ENCODE peak calls at places on chromosomes 6 and 20, in six cellular contexts. J, C, H, P, R and E are unnamed samples.
A peak's percentile ranks its signal among the peaks of the same experiment; 100 is the strongest.

GRCh38 chr6:52726741-52727535 is 36.3 kb downstream of the GSTA2 start:
- DNase-seq in P (no peak), H (no peak), R (no peak), C (no peak), J (no peak), E (no peak)

GRCh38 chr6:20095436-20095835 is 116.8 kb downstream of the MBOAT1 start:
- DNase-seq in J (no peak), P (no peak), C (no peak), H (no peak), R (no peak), E (no peak)

GRCh38 chr6:135226537-135226936 is 45.4 kb downstream of the MYB start:
- DNase-seq in R (no peak), J (no peak), P (no peak), C (no peak), H (no peak), E (no peak)

GRCh38 chr6:140446241-140446640 is 1071.8 kb upstream of the CITED2 start:
- DNase-seq in J (no peak), R (no peak), H (no peak), P (no peak), C (no peak), E (no peak)

GRCh38 chr6:139927236-139927635 is 552.8 kb upstream of the CITED2 start:
- DNase-seq in J (peak; percentile 24), H (no peak), R (no peak), P (no peak), C (no peak), E (no peak)

GRCh38 chr6:140401666-140402255 is 1027.3 kb upstream of the CITED2 start:
- DNase-seq in J (no peak), H (no peak), C (no peak), P (no peak), R (no peak), E (peak; percentile 70)

GRCh38 chr6:165232277-165232654 is 77.1 kb downstream of the C6orf118 start:
- DNase-seq in J (no peak), C (no peak), H (no peak), R (no peak), P (no peak), E (no peak)

GRCh38 chr20:17622086-17622850 is 52.4 kb downstream of the DSTN start:
- DNase-seq in R (no peak), P (no peak), C (no peak), H (peak; percentile 55), J (no peak), E (no peak)

GRCh38 chr6:161548713-161549112 is 274.9 kb upstream of the AGPAT4 start:
- DNase-seq in C (no peak), P (no peak), J (no peak), R (no peak), H (no peak), E (no peak)

GRCh38 chr6:89637960-89638319 is 607 bp downstream of the LYRM2 start:
- DNase-seq in R (no peak), P (no peak), C (no peak), J (no peak), H (no peak), E (no peak)

GRCh38 chr6:166640342-166641043 is 13.4 kb upstream of the RPS6KA2 start:
- DNase-seq in J (no peak), P (no peak), C (no peak), H (peak; percentile 85), R (peak; percentile 51), E (no peak)

GRCh38 chr6:102438181-102438580 is 1044.7 kb downstream of the GRIK2 start:
- DNase-seq in P (no peak), C (no peak), R (no peak), H (no peak), J (no peak), E (no peak)

GRCh38 chr6:17872908-17873307 is 114.5 kb downstream of the KIF13A start:
- DNase-seq in H (no peak), J (no peak), C (no peak), P (no peak), R (no peak), E (no peak)

GRCh38 chr6:20436719-20437118 is 35.0 kb downstream of the E2F3 start:
- DNase-seq in H (no peak), C (no peak), J (no peak), P (no peak), R (no peak), E (no peak)

GRCh38 chr6:8492536-8493125 is 57.3 kb upstream of the SLC35B3 start:
- DNase-seq in J (no peak), C (no peak), R (no peak), P (no peak), H (no peak), E (no peak)

GRCh38 chr6:20338160-20338559 is 63.5 kb upstream of the E2F3 start:
- DNase-seq in C (no peak), R (no peak), H (no peak), P (no peak), J (no peak), E (no peak)

DNA sequence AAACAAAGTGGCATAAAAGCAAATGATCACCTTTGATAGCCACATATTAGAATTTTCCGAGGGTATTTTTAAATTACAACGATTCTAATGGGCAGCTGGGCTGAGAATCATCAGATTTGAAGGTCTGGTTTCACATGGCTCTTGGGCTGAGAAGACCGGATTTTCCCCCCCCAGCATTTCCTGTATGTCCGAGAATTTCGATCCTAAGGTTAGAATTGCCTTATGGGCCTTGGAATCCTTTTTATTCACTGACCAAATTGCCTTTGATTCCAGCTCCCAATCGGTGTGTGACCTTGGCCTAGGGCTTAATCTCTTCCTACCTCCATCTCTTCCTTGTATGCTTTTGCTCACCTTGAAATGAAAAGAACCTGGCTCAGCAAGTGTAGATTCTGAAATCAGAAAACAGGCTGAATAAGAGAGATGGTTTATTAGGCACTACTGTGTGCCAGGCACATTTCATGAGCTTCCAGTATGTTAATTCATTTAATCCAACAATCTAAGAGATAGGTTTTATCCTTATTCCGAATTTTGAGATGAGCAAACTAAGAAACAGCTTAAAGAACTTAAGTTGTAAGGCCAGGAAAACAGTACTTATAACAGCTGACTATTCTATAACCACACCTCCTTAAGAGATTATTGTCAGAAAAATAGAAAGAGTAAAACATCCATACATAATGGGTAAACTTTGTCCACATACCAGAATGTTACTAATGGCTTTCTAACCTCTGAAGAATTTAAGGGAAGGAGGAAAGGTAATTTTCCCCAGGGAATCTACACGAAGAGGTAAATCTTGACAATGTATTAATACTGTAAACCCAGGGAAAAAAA is 39.4 kb downstream of the HFE start:
- DNase-seq in P (no peak), C (no peak), H (no peak), J (no peak), R (no peak), E (no peak)
- H3K4me3 ChIP-seq in P (peak overlapping the region; percentile 91), C (peak overlapping the region; percentile 91), H (peak overlapping the region; percentile 63), J (peak overlapping the region; percentile 72), R (peak overlapping the region; percentile 65), E (no peak overlapping the region)

GRCh38 chr20:3240776-3241363 is 1.9 kb upstream of the SLC4A11 start:
- DNase-seq in C (no peak), J (no peak), H (no peak), R (no peak), P (no peak), E (no peak)
- H3K4me3 ChIP-seq in C (no peak overlapping the region), J (no peak overlapping the region), H (no peak overlapping the region), R (no peak overlapping the region), P (no peak overlapping the region), E (no peak overlapping the region)

GRCh38 chr6:110358536-110359148 is 493 bp upstream of the METTL24 start:
- DNase-seq in C (no peak), H (no peak), R (no peak), P (no peak), J (no peak), E (no peak)

GRCh38 chr6:110356778-110357177 is 1.4 kb downstream of the METTL24 start:
- DNase-seq in C (no peak), H (no peak), P (no peak), J (no peak), R (no peak), E (no peak)

GRCh38 chr6:110357696-110358535 is at the start of gene METTL24:
- DNase-seq in C (no peak), R (peak; percentile 20), P (no peak), H (no peak), J (peak; percentile 14), E (peak; percentile 11)

GRCh38 chr6:110355727-110356126 is 2.4 kb downstream of the METTL24 start:
- DNase-seq in R (no peak), P (no peak), J (no peak), H (no peak), C (no peak), E (no peak)

DNA sequence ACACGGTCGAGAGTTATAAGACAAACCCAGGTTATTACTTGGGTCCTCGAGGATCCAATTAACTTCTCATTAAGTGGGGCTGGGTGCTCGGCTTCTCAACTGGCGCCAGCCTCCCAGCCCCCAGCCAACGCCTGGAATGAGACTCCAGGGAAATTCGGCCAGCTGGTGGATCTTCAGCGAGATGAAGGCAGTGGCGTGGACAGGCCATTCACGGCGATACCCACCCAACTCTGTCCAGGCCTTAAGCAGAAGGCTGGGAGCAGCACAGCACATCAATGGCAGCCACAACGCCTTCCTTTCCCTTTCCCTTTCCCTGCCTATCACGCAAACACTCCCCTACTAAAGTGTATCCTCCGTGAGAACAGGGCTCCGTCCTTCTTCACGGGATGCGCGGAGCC is 852 bp downstream of the METTL24 start:
- DNase-seq in R (no peak), H (no peak), P (no peak), J (no peak), C (no peak), E (no peak)
- H3K4me3 ChIP-seq in R (peak overlapping the region; percentile 51), H (peak overlapping the region; percentile 52), P (peak overlapping the region; percentile 64), J (peak overlapping the region; percentile 33), C (no peak overlapping the region), E (peak overlapping the region; percentile 55)

DNA sequence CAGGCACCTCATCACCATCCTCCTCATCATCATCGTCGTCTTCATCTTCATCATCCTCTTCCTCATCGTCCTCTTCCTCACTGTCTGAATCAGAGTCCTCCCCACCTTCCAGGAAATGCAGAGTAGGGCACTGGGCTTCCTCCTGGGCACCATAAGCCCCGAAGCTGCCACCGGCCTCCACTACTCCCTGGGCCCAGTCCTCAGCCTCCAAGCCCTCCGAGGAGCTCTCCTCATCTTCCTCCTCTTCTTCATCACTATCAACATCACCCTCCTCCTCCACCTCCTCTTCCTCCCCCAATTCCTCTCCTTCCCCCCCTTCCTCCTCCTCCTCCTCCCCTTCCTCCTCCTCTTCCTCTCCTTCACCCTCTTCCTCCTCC is 1.7 kb downstream of the CENPB start:
- DNase-seq in H (peak; percentile 70), R (no peak), J (no peak), P (no peak), C (no peak), E (no peak)
- H3K4me3 ChIP-seq in H (peak overlapping the region; percentile 66), R (peak overlapping the region; percentile 52), J (no peak overlapping the region), P (no peak overlapping the region), C (no peak overlapping the region), E (no peak overlapping the region)

GRCh38 chr6:3001773-3002293 is 2.1 kb downstream of the NQO2 start:
- DNase-seq in C (no peak), J (peak; percentile 77), R (no peak), P (no peak), H (no peak), E (peak; percentile 37)

GRCh38 chr6:2999005-2999620 is 581 bp upstream of the NQO2 start:
- DNase-seq in H (no peak), P (peak; percentile 89), J (peak; percentile 45), R (no peak), C (no peak), E (peak; percentile 92)

GRCh38 chr6:2999621-3000455 is at the start of gene NQO2:
- DNase-seq in P (peak; percentile 97), R (peak; percentile 97), H (peak; percentile 98), C (peak; percentile 91), J (peak; percentile 79), E (peak; percentile 90)

GRCh38 chr6:3005077-3005476 is 5.4 kb downstream of the NQO2 start:
- DNase-seq in P (no peak), R (no peak), J (no peak), C (no peak), H (no peak), E (no peak)

GRCh38 chr6:3001146-3001772 is 1.6 kb downstream of the NQO2 start:
- DNase-seq in P (no peak), H (no peak), J (no peak), R (no peak), C (no peak), E (no peak)
- H3K4me3 ChIP-seq in P (peak overlapping the region; percentile 92), H (no peak overlapping the region), J (no peak overlapping the region), R (no peak overlapping the region), C (no peak overlapping the region), E (no peak overlapping the region)